ENCODE peak calls at places on chromosomes 4 and X, in eight cellular contexts. One of them, this sample, is unnamed.
A peak's percentile ranks its signal among the peaks of the same experiment; 100 is the strongest.

GRCh38 chrX:39398973-39399268 is 597.7 kb downstream of the MID1IP1 start:
- DNase-seq in activated CD4-positive, alpha-beta T cell treated with anti-CD3 and anti-CD28 coated beads, Interleukin-2, amount 50 U/mL, for 24 hours: no peak
- DNase-seq in HL-60: no peak
- DNase-seq in heart right ventricle: no peak
- DNase-seq in mesendoderm: no peak
- DNase-seq in lower leg skin: no peak
- DNase-seq in ascending aorta: no peak
- DNase-seq in OCI-M1: no peak
- DNase-seq in this sample: no peak

GRCh38 chr4:5385741-5386251 is 322.6 kb downstream of the EVC2 start:
- DNase-seq in activated CD4-positive, alpha-beta T cell treated with anti-CD3 and anti-CD28 coated beads, Interleukin-2, amount 50 U/mL, for 24 hours: no peak
- DNase-seq in HL-60: no peak
- DNase-seq in heart right ventricle: no peak
- DNase-seq in mesendoderm: no peak
- DNase-seq in lower leg skin: no peak
- DNase-seq in ascending aorta: no peak
- DNase-seq in OCI-M1: no peak
- DNase-seq in this sample: no peak

GRCh38 chr4:54066088-54066415 is 1.6 kb upstream of the CHIC2 start:
- DNase-seq in activated CD4-positive, alpha-beta T cell treated with anti-CD3 and anti-CD28 coated beads, Interleukin-2, amount 50 U/mL, for 24 hours: no peak
- DNase-seq in HL-60: no peak
- DNase-seq in heart right ventricle: no peak
- DNase-seq in mesendoderm: no peak
- DNase-seq in lower leg skin: no peak
- DNase-seq in ascending aorta: no peak
- DNase-seq in OCI-M1: no peak
- DNase-seq in this sample: no peak

GRCh38 chr4:52477191-52477590 is 181.9 kb downstream of the USP46 start:
- DNase-seq in activated CD4-positive, alpha-beta T cell treated with anti-CD3 and anti-CD28 coated beads, Interleukin-2, amount 50 U/mL, for 24 hours: no peak
- DNase-seq in HL-60: no peak
- DNase-seq in heart right ventricle: no peak
- DNase-seq in mesendoderm: no peak
- DNase-seq in lower leg skin: no peak
- DNase-seq in ascending aorta: no peak
- DNase-seq in OCI-M1: no peak
- DNase-seq in this sample: no peak

GRCh38 chr4:120769227-120769626 is 153.3 kb downstream of the PRDM5 start:
- DNase-seq in activated CD4-positive, alpha-beta T cell treated with anti-CD3 and anti-CD28 coated beads, Interleukin-2, amount 50 U/mL, for 24 hours: no peak
- DNase-seq in HL-60: no peak
- DNase-seq in heart right ventricle: no peak
- DNase-seq in mesendoderm: peak; percentile 19
- DNase-seq in lower leg skin: no peak
- DNase-seq in ascending aorta: no peak
- DNase-seq in OCI-M1: no peak
- DNase-seq in this sample: no peak

GRCh38 chr4:87589531-87589930 is 18.8 kb upstream of the DSPP start:
- DNase-seq in activated CD4-positive, alpha-beta T cell treated with anti-CD3 and anti-CD28 coated beads, Interleukin-2, amount 50 U/mL, for 24 hours: no peak
- DNase-seq in HL-60: no peak
- DNase-seq in heart right ventricle: no peak
- DNase-seq in mesendoderm: peak; percentile 77
- DNase-seq in lower leg skin: no peak
- DNase-seq in ascending aorta: no peak
- DNase-seq in OCI-M1: no peak
- DNase-seq in this sample: no peak

GRCh38 chr4:109472343-109472761 is 38.7 kb downstream of the SEC24B start:
- DNase-seq in activated CD4-positive, alpha-beta T cell treated with anti-CD3 and anti-CD28 coated beads, Interleukin-2, amount 50 U/mL, for 24 hours: no peak
- DNase-seq in HL-60: no peak
- DNase-seq in heart right ventricle: no peak
- DNase-seq in mesendoderm: no peak
- DNase-seq in lower leg skin: no peak
- DNase-seq in ascending aorta: no peak
- DNase-seq in OCI-M1: peak; percentile 37
- DNase-seq in this sample: no peak

GRCh38 chr4:124203613-124204284 is 508.8 kb downstream of the ANKRD50 start:
- DNase-seq in activated CD4-positive, alpha-beta T cell treated with anti-CD3 and anti-CD28 coated beads, Interleukin-2, amount 50 U/mL, for 24 hours: no peak
- DNase-seq in HL-60: no peak
- DNase-seq in heart right ventricle: no peak
- DNase-seq in mesendoderm: peak; percentile 23
- DNase-seq in lower leg skin: no peak
- DNase-seq in ascending aorta: no peak
- DNase-seq in OCI-M1: no peak
- DNase-seq in this sample: no peak

GRCh38 chr4:111854494-111855087 is 290.7 kb upstream of the FAM241A start:
- DNase-seq in activated CD4-positive, alpha-beta T cell treated with anti-CD3 and anti-CD28 coated beads, Interleukin-2, amount 50 U/mL, for 24 hours: no peak
- DNase-seq in HL-60: no peak
- DNase-seq in heart right ventricle: peak; percentile 4
- DNase-seq in mesendoderm: peak; percentile 44
- DNase-seq in lower leg skin: no peak
- DNase-seq in ascending aorta: no peak
- DNase-seq in OCI-M1: peak; percentile 65
- DNase-seq in this sample: no peak

GRCh38 chr4:77501240-77501639 is 104.4 kb upstream of the CXCL13 start:
- DNase-seq in activated CD4-positive, alpha-beta T cell treated with anti-CD3 and anti-CD28 coated beads, Interleukin-2, amount 50 U/mL, for 24 hours: no peak
- DNase-seq in HL-60: no peak
- DNase-seq in heart right ventricle: no peak
- DNase-seq in mesendoderm: no peak
- DNase-seq in lower leg skin: no peak
- DNase-seq in ascending aorta: no peak
- DNase-seq in OCI-M1: no peak
- DNase-seq in this sample: no peak

GRCh38 chrX:118495061-118495921 is at the start of gene DOCK11:
- DNase-seq in activated CD4-positive, alpha-beta T cell treated with anti-CD3 and anti-CD28 coated beads, Interleukin-2, amount 50 U/mL, for 24 hours: peak; percentile 56
- DNase-seq in HL-60: peak; percentile 80
- DNase-seq in heart right ventricle: peak; percentile 73
- DNase-seq in mesendoderm: peak; percentile 86
- DNase-seq in lower leg skin: peak; percentile 95
- DNase-seq in ascending aorta: peak; percentile 50
- DNase-seq in OCI-M1: peak; percentile 92
- DNase-seq in this sample: peak; percentile 83

GRCh38 chr4:41750624-41751324 is 2.2 kb upstream of the PHOX2B start:
- DNase-seq in activated CD4-positive, alpha-beta T cell treated with anti-CD3 and anti-CD28 coated beads, Interleukin-2, amount 50 U/mL, for 24 hours: no peak
- DNase-seq in HL-60: no peak
- DNase-seq in heart right ventricle: no peak
- DNase-seq in mesendoderm: peak; percentile 57
- DNase-seq in lower leg skin: no peak
- DNase-seq in ascending aorta: no peak
- DNase-seq in OCI-M1: no peak
- DNase-seq in this sample: no peak

GRCh38 chr4:118265312-118266144 is 87.3 kb downstream of the PRSS12 start:
- DNase-seq in activated CD4-positive, alpha-beta T cell treated with anti-CD3 and anti-CD28 coated beads, Interleukin-2, amount 50 U/mL, for 24 hours: no peak
- DNase-seq in HL-60: no peak
- DNase-seq in heart right ventricle: no peak
- DNase-seq in mesendoderm: no peak
- DNase-seq in lower leg skin: no peak
- DNase-seq in ascending aorta: no peak
- DNase-seq in OCI-M1: no peak
- DNase-seq in this sample: peak; percentile 4

GRCh38 chrX:120115438-120115963 is at the start of gene RHOXF1:
- DNase-seq in activated CD4-positive, alpha-beta T cell treated with anti-CD3 and anti-CD28 coated beads, Interleukin-2, amount 50 U/mL, for 24 hours: no peak
- DNase-seq in HL-60: no peak
- DNase-seq in heart right ventricle: no peak
- DNase-seq in mesendoderm: no peak
- DNase-seq in lower leg skin: no peak
- DNase-seq in ascending aorta: no peak
- DNase-seq in OCI-M1: no peak
- DNase-seq in this sample: no peak

GRCh38 chr4:31422006-31422405 is 701.8 kb downstream of the PCDH7 start:
- DNase-seq in activated CD4-positive, alpha-beta T cell treated with anti-CD3 and anti-CD28 coated beads, Interleukin-2, amount 50 U/mL, for 24 hours: no peak
- DNase-seq in HL-60: no peak
- DNase-seq in heart right ventricle: no peak
- DNase-seq in mesendoderm: no peak
- DNase-seq in lower leg skin: no peak
- DNase-seq in ascending aorta: no peak
- DNase-seq in OCI-M1: no peak
- DNase-seq in this sample: no peak

GRCh38 chrX:109886122-109886761 is 116.7 kb upstream of the TMEM164 start:
- DNase-seq in activated CD4-positive, alpha-beta T cell treated with anti-CD3 and anti-CD28 coated beads, Interleukin-2, amount 50 U/mL, for 24 hours: no peak
- DNase-seq in HL-60: peak; percentile 21
- DNase-seq in heart right ventricle: peak; percentile 9
- DNase-seq in mesendoderm: peak; percentile 39
- DNase-seq in lower leg skin: no peak
- DNase-seq in ascending aorta: no peak
- DNase-seq in OCI-M1: peak; percentile 73
- DNase-seq in this sample: peak; percentile 8

GRCh38 chrX:108199691-108200090 is 108.1 kb downstream of the ATG4A start:
- DNase-seq in activated CD4-positive, alpha-beta T cell treated with anti-CD3 and anti-CD28 coated beads, Interleukin-2, amount 50 U/mL, for 24 hours: no peak
- DNase-seq in HL-60: no peak
- DNase-seq in heart right ventricle: no peak
- DNase-seq in mesendoderm: peak; percentile 44
- DNase-seq in lower leg skin: no peak
- DNase-seq in ascending aorta: no peak
- DNase-seq in OCI-M1: peak; percentile 42
- DNase-seq in this sample: no peak

This sample was measured in T-cell.